ENCODE peak calls at places on chromosomes 16 and 17, in five cellular contexts. O is A549, U is SK-N-SH, S is IMR-90, C is K562. W is an unnamed sample.

GRCh38 chr16:53809088-53809951 is 105.4 kb downstream of the FTO start:
- DNase-seq in O (no peak), U (no peak), S (peak; percentile 92), C (no peak), W (no peak)

GRCh38 chr17:78026381-78026780 is 67.9 kb downstream of the TNRC6C start:
- DNase-seq in O (no peak), U (no peak), S (no peak), C (no peak), W (no peak)

GRCh38 chr17:64240741-64241347 is 22.2 kb downstream of the TEX2 start:
- DNase-seq in O (no peak), U (peak; percentile 87), S (peak; percentile 93), C (no peak), W (no peak)

GRCh38 chr16:68447721-68448359 is 468 bp downstream of the SMPD3 start:
- DNase-seq in O (no peak), U (peak; percentile 63), S (no peak), C (no peak), W (no peak)

GRCh38 chr17:63405741-63406261 is 40.3 kb downstream of the CYB561 start:
- DNase-seq in O (peak; percentile 80), U (peak; percentile 54), S (peak; percentile 92), C (peak; percentile 54), W (peak; percentile 67)

GRCh38 chr17:34613064-34614019 is 34.0 kb downstream of the TMEM132E start:
- DNase-seq in O (no peak), U (peak; percentile 77), S (no peak), C (peak; percentile 45), W (no peak)

GRCh38 chr17:8857919-8858318 is 9.6 kb downstream of the PIK3R6 start:
- DNase-seq in O (no peak), U (no peak), S (peak; percentile 42), C (no peak), W (no peak)

GRCh38 chr16:66714659-66715307 is 18.2 kb upstream of the CMTM4 start:
- DNase-seq in O (no peak), U (peak; percentile 46), S (no peak), C (no peak), W (no peak)

GRCh38 chr16:86577314-86577971 is 906 bp upstream of the FOXL1 start:
- DNase-seq in O (no peak), U (no peak), S (peak; percentile 96), C (no peak), W (no peak)

GRCh38 chr17:77837917-77838316 is 120.6 kb upstream of the TNRC6C start:
- DNase-seq in O (no peak), U (no peak), S (no peak), C (no peak), W (no peak)

GRCh38 chr16:86891121-86891520 is 312.8 kb downstream of the FOXL1 start:
- DNase-seq in O (no peak), U (no peak), S (no peak), C (no peak), W (no peak)

GRCh38 chr17:75440738-75441448 is 15.5 kb upstream of the TMEM94 start:
- DNase-seq in O (no peak), U (no peak), S (no peak), C (no peak), W (no peak)

GRCh38 chr17:41885733-41886132 is 20.5 kb upstream of the KLHL11 start:
- DNase-seq in O (peak; percentile 48), U (peak; percentile 50), S (no peak), C (peak; percentile 38), W (no peak)

GRCh38 chr17:80474231-80474932 is 2.0 kb downstream of the NPTX1 start:
- DNase-seq in O (peak; percentile 85), U (peak; percentile 79), S (peak; percentile 53), C (peak; percentile 40), W (no peak)

GRCh38 chr17:57008958-57009357 is 31.0 kb downstream of the SCPEP1 start:
- DNase-seq in O (no peak), U (no peak), S (no peak), C (no peak), W (no peak)

GRCh38 chr16:86761117-86761971 is 183.0 kb downstream of the FOXL1 start:
- DNase-seq in O (peak; percentile 69), U (peak; percentile 73), S (peak; percentile 68), C (peak; percentile 63), W (peak; percentile 22)

GRCh38 chr16:25023541-25023940 is 8.4 kb upstream of the ARHGAP17 start:
- DNase-seq in O (no peak), U (no peak), S (no peak), C (no peak), W (no peak)

GRCh38 chr16:85649978-85650863 is 37.1 kb downstream of the GSE1 start:
- DNase-seq in O (no peak), U (peak; percentile 66), S (no peak), C (no peak), W (no peak)

GRCh38 chr17:60157487-60158040 is 7.8 kb downstream of the CA4 start:
- DNase-seq in O (no peak), U (peak; percentile 37), S (no peak), C (no peak), W (no peak)

GRCh38 chr17:41595585-41595984 is 8.9 kb upstream of the KRT14 start:
- DNase-seq in O (no peak), U (no peak), S (no peak), C (no peak), W (no peak)

GRCh38 chr16:75218256-75219076 is at the start of gene CTRB1:
- DNase-seq in O (no peak), U (peak; percentile 57), S (no peak), C (no peak), W (no peak)

GRCh38 chr17:52106070-52106469 is 52.4 kb downstream of the CA10 start:
- DNase-seq in O (no peak), U (no peak), S (no peak), C (no peak), W (no peak)

GRCh38 chr16:58515125-58515870 is at the start of gene SETD6:
- DNase-seq in O (peak; percentile 86), U (peak; percentile 92), S (peak; percentile 84), C (peak; percentile 85), W (peak; percentile 83)

GRCh38 chr17:78947235-78948153 is 22.3 kb upstream of the TIMP2 start:
- DNase-seq in O (no peak), U (peak; percentile 15), S (no peak), C (no peak), W (peak; percentile 68)

GRCh38 chr16:16797239-16797638 is 418.3 kb downstream of the NPIPA7 start:
- DNase-seq in O (no peak), U (no peak), S (no peak), C (no peak), W (no peak)

GRCh38 chr17:64617125-64617780 is 44.9 kb downstream of the SMURF2 start:
- DNase-seq in O (no peak), U (no peak), S (peak; percentile 37), C (no peak), W (no peak)

GRCh38 chr16:57470683-57471082 is 8.2 kb downstream of the POLR2C start:
- DNase-seq in O (peak; percentile 66), U (peak; percentile 45), S (no peak), C (no peak), W (no peak)

GRCh38 chr17:78610951-78611511 is 33.8 kb upstream of the DNAH17 start:
- DNase-seq in O (no peak), U (peak; percentile 3), S (no peak), C (no peak), W (no peak)

GRCh38 chr17:44206825-44207155 is 7.1 kb upstream of the ATXN7L3 start:
- DNase-seq in O (no peak), U (no peak), S (no peak), C (no peak), W (no peak)

GRCh38 chr16:66165879-66166278 is 200.6 kb upstream of the CDH5 start:
- DNase-seq in O (no peak), U (no peak), S (peak; percentile 27), C (no peak), W (no peak)

DNA sequence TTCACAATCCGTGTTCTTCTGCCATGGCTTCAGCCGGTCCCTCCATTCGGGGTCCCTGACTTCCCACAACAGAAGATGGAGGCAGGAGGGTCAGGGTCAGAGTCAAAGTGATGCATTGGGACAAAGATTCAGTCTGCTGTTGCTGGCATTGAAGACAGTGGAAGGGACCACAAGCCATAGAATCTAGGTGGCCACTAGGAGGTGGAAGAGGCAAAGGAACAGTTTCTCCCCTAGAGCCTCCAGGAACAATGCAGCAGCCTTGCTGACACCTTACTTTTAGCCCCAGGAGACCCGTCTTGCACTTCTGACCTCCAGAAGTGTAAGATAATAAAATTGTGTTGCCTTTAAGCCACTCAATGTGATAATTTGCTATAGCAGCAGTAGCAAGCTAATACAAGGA is 55.9 kb downstream of the MFSD11 start:
- DNase-seq in O (peak; percentile 80), U (peak; percentile 61), S (peak; percentile 23), C (peak; percentile 46), W (peak; percentile 53)
- TF ChIP-seq RFX5 in O (no peak), U (no peak), S (no peak), C (no peak), W (no peak)

GRCh38 chr16:11482946-11483748 is 103.6 kb downstream of the LITAF start:
- DNase-seq in O (no peak), U (no peak), S (no peak), C (no peak), W (no peak)

GRCh38 chr16:11478431-11479119 is 108.1 kb downstream of the LITAF start:
- DNase-seq in O (no peak), U (no peak), S (no peak), C (no peak), W (no peak)

GRCh38 chr16:11480634-11481033 is 106.1 kb downstream of the LITAF start:
- DNase-seq in O (no peak), U (no peak), S (no peak), C (no peak), W (no peak)

GRCh38 chr16:11481987-11482386 is 104.7 kb downstream of the LITAF start:
- DNase-seq in O (no peak), U (no peak), S (peak; percentile 95), C (no peak), W (no peak)

GRCh38 chr16:11479916-11480315 is 106.8 kb downstream of the LITAF start:
- DNase-seq in O (no peak), U (no peak), S (no peak), C (no peak), W (no peak)
- TF ChIP-seq RFX5 in O (no peak), U (no peak), S (no peak), C (no peak), W (no peak)

GRCh38 chr16:51290886-51291285 is 139.8 kb upstream of the SALL1 start:
- DNase-seq in O (no peak), U (no peak), S (no peak), C (no peak), W (no peak)
- TF ChIP-seq RFX5 in O (no peak), U (no peak), S (no peak), C (no peak), W (no peak)

DNA sequence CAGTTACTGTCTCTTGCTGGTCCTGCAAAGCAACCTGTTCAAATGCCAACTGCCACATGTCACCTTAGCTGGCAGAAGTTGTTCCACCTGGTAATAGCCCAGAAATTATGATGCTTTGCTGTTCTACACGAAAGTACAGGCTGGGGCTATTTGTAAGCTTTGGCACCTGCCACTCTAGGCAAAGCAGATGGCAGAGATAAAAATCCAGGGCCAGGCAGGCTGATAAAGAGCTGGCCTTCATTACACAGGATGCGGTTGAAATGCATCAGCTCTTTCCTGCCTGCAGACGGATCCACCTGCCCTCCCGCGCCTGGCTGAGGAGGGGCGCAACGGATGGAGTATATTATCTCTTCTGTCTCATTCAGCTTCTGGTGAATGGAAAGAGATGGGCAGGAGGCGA is 29.3 kb upstream of the KDM8 start:
- DNase-seq in O (no peak), U (peak; percentile 52), S (no peak), C (no peak), W (no peak)
- TF ChIP-seq RFX5 in O (no peak), U (no peak), S (no peak), C (no peak), W (no peak)

GRCh38 chr16:70725912-70726828 is 40.3 kb upstream of the MTSS2 start:
- DNase-seq in O (no peak), U (no peak), S (peak; percentile 42), C (peak; percentile 72), W (no peak)
- TF ChIP-seq RFX5 in O (no peak), U (no peak), S (no peak), C (no peak), W (no peak)

W was measured in HepG2.